ENCODE peak calls at places on chromosome 19, in five cellular contexts. E, O, C, M and H are unnamed samples.

GRCh38 chr19:1101337-1101698 is 2.5 kb upstream of the GPX4 start:
- DNase-seq in E (no peak), O (no peak), C (no peak), M (no peak), H (no peak)

GRCh38 chr19:35509018-35509652 is 4.3 kb downstream of the DMKN start:
- DNase-seq in E (no peak), O (peak), C (peak), M (peak), H (no peak)

GRCh38 chr19:49475191-49475932 is 1.3 kb downstream of the FLT3LG start:
- DNase-seq in E (no peak), O (no peak), C (no peak), M (no peak), H (no peak)

GRCh38 chr19:42291437-42291815 is 10.5 kb upstream of the PRR19 start:
- DNase-seq in E (no peak), O (no peak), C (no peak), M (no peak), H (no peak)

GRCh38 chr19:1567116-1567847 is 843 bp downstream of the MEX3D start:
- DNase-seq in E (peak), O (peak), C (no peak), M (no peak), H (no peak)

GRCh38 chr19:1274081-1274851 is 1.1 kb upstream of the FAM174C start:
- DNase-seq in E (no peak), O (no peak), C (no peak), M (no peak), H (no peak)

GRCh38 chr19:51047031-51047335 is 12.2 kb upstream of the KLK12 start:
- DNase-seq in E (no peak), O (no peak), C (no peak), M (no peak), H (no peak)

GRCh38 chr19:13396256-13397080 is 109.8 kb downstream of the CACNA1A start:
- DNase-seq in E (peak), O (peak), C (no peak), M (peak), H (no peak)

GRCh38 chr19:45455707-45456499 is 11.9 kb upstream of the FOSB start:
- DNase-seq in E (peak), O (peak), C (peak), M (peak), H (peak)

GRCh38 chr19:48391100-48392005 is at the start of gene KDELR1:
- DNase-seq in E (peak), O (peak), C (peak), M (peak), H (no peak)

GRCh38 chr19:1102407-1103106 is 1.2 kb upstream of the GPX4 start:
- DNase-seq in E (peak), O (no peak), C (no peak), M (peak), H (peak)

GRCh38 chr19:42114412-42114811 is 17.8 kb downstream of the POU2F2 start:
- DNase-seq in E (no peak), O (no peak), C (no peak), M (peak), H (no peak)

GRCh38 chr19:39409886-39410619 is 2.4 kb upstream of the PLEKHG2 start:
- DNase-seq in E (peak), O (peak), C (peak), M (peak), H (no peak)
- TF ChIP-seq CTCF in E (peak), O (no peak), C (no peak), M (no peak), H (no peak)

DNA sequence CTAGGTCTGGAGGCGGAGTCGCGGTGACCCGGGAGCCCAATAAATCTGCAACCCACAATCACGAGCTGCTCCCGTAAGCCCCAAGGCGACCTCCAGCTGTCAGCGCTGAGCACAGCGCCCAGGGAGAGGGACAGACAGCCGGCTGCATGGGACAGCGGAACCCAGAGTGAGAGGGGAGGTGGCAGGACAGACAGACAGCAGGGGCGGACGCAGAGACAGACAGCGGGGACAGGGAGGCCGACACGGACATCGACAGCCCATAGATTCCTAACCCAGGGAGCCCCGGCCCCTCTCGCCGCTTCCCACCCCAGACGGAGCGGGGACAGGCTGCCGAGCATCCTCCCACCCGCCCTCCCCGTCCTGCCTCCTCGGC is at the start of gene SLC5A5:
- DNase-seq in E (no peak), O (peak), C (no peak), M (no peak), H (no peak)
- TF ChIP-seq CTCF in E (no peak), O (no peak), C (no peak), M (no peak), H (no peak)

GRCh38 chr19:52987221-52987620 is 24.5 kb upstream of the ZNF816 start:
- DNase-seq in E (no peak), O (no peak), C (no peak), M (no peak), H (no peak)

DNA sequence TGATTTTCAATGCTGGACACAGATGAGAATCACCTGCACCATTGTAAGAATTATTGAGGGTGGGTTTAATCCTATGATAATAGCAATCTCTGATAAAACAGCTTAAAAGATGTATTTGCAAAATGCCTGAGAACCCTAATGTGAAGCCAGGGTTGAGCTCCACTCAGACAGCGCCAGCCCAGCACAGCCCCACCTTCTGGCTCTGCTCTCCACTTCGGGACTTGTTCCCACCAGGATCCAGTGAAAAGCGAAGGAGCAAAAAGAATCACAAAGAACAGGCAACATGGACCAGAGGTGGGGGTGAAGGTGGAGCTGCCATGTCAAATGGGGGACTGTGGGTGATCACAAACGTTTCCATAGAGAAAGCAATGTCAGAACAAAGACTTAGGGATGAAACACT is 18.6 kb upstream of the ZNF816 start:
- DNase-seq in E (no peak), O (peak), C (no peak), M (no peak), H (no peak)
- TF ChIP-seq CTCF in E (no peak), O (peak), C (no peak), M (no peak), H (no peak)

GRCh38 chr19:11530432-11530831 is 1.5 kb upstream of the ECSIT start:
- DNase-seq in E (peak), O (peak), C (no peak), M (peak), H (peak)
- TF ChIP-seq CTCF in E (peak), O (peak), C (no peak), M (no peak), H (no peak)

GRCh38 chr19:10332158-10332964 is 968 bp downstream of the RAVER1 start:
- DNase-seq in E (no peak), O (no peak), C (no peak), M (peak), H (no peak)
- TF ChIP-seq CTCF in E (peak), O (no peak), C (no peak), M (no peak), H (no peak)

DNA sequence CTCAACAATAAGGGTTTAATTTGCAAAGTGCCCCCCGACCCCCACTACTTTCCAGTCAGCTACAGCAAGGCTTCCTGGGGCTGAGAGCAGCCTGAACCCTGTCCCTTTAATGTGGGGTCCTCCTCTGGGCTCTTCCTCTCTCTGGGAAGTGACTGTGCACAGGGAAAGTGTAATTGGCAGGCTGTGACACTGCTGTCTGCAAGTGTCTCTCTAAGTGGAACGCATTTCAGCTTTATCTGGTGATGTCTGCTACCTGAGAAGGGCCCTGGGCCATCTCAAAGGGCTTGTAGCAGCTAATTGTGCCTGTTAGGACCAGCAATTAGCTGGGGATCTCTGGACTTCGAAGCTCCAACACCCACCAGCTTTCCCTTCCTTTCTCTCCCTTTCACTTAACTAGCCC is 406.6 kb downstream of the TSHZ3 start:
- DNase-seq in E (no peak), O (no peak), C (no peak), M (no peak), H (no peak)
- TF ChIP-seq CTCF in E (no peak), O (no peak), C (no peak), M (no peak), H (no peak)

DNA sequence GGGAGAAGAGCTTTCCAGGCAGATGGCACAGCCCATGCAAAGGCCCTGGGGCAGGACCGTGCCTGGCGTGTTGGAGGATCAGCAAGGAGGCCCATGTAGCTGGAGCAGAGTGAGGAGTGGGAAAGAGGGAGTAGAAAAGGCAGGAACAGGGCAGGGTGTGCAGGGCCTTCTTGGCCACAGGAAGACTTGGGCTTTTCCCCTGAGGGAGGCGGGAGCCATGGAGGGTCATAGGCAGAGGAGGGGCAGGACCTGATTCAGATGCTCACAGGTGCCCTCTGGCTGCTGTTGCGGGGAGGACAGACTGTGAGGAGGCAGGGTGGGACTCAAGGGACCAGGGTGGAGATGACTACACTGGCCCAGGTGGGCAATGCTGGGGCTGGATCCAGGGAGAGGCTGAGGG is 13.8 kb upstream of the PTPRS start:
- DNase-seq in E (peak), O (peak), C (no peak), M (no peak), H (no peak)
- TF ChIP-seq CTCF in E (peak), O (peak), C (no peak), M (no peak), H (peak)

GRCh38 chr19:18160792-18161690 is 8.1 kb downstream of the PIK3R2 start:
- DNase-seq in E (no peak), O (peak), C (peak), M (peak), H (no peak)
- TF ChIP-seq CTCF in E (peak), O (peak), C (peak), M (peak), H (peak)